ENCODE peak calls at places on chromosomes 6 and 20, in five cellular contexts. L, W, C, F and Q are unnamed samples. For H3K27me3, the result is how much of the 10 kb centered on the place peaks cover.

GRCh38 chr20:61566691-61567090 is 314.6 kb downstream of the CDH4 start:
- DNase-seq in L (no peak), W (no peak), C (no peak), F (no peak), Q (no peak)

GRCh38 chr20:62927128-62927705 is 912 bp upstream of the DIDO1 start:
- DNase-seq in L (no peak), W (no peak), C (no peak), F (no peak), Q (no peak)

GRCh38 chr6:12602951-12603710 is 113.4 kb upstream of the PHACTR1 start:
- DNase-seq in L (peak), W (no peak), C (peak), F (peak), Q (peak)

GRCh38 chr20:34004790-34005457 is 11.2 kb downstream of the RALY start:
- DNase-seq in L (no peak), W (no peak), C (no peak), F (no peak), Q (no peak)

GRCh38 chr6:127302728-127303675 is 36.3 kb downstream of the RNF146 start:
- DNase-seq in L (peak), W (no peak), C (peak), F (peak), Q (peak)

GRCh38 chr6:104633125-104633524 is 226.6 kb downstream of the HACE1 start:
- DNase-seq in L (peak), W (no peak), C (peak), F (peak), Q (peak)

GRCh38 chr6:52149076-52149475 is 37.1 kb upstream of the IL17A start:
- DNase-seq in L (no peak), W (no peak), C (no peak), F (no peak), Q (no peak)

GRCh38 chr6:141726158-141726557 is 406.6 kb upstream of the GJE1 start:
- DNase-seq in L (no peak), W (no peak), C (no peak), F (peak), Q (peak)

GRCh38 chr20:25277941-25278521 is 30.1 kb downstream of the PYGB start:
- DNase-seq in L (no peak), W (no peak), C (no peak), F (no peak), Q (no peak)

GRCh38 chr20:37237656-37238055 is 24.0 kb downstream of the GHRH start:
- DNase-seq in L (no peak), W (no peak), C (no peak), F (no peak), Q (no peak)

GRCh38 chr20:36217226-36217625 is 19.1 kb upstream of the AAR2 start:
- DNase-seq in L (peak), W (no peak), C (no peak), F (no peak), Q (no peak)

GRCh38 chr20:2521369-2522305 is 12.9 kb upstream of the ZNF343 start:
- DNase-seq in L (peak), W (no peak), C (peak), F (peak), Q (peak)

GRCh38 chr6:98769546-98769945 is 64.8 kb upstream of the POU3F2 start:
- DNase-seq in L (peak), W (no peak), C (no peak), F (peak), Q (peak)

GRCh38 chr6:89547286-89547685 is 91.3 kb downstream of the LYRM2 start:
- DNase-seq in L (no peak), W (no peak), C (no peak), F (no peak), Q (no peak)

GRCh38 chr20:11047559-11047958 is 373.8 kb upstream of the JAG1 start:
- DNase-seq in L (peak), W (no peak), C (no peak), F (peak), Q (no peak)

GRCh38 chr20:16020971-16021370 is 552.3 kb downstream of the KIF16B start:
- DNase-seq in L (peak), W (no peak), C (peak), F (peak), Q (no peak)

GRCh38 chr20:33674294-33675126 is at the start of gene NECAB3:
- DNase-seq in L (peak), W (no peak), C (peak), F (peak), Q (peak)

GRCh38 chr20:48600470-48600945 is 227.3 kb downstream of the PREX1 start:
- DNase-seq in L (no peak), W (no peak), C (no peak), F (no peak), Q (no peak)

GRCh38 chr6:69817358-69817757 is 20.5 kb upstream of the LMBRD1 start:
- DNase-seq in L (no peak), W (no peak), C (no peak), F (no peak), Q (no peak)

GRCh38 chr6:158023597-158023939 is 41.9 kb downstream of the SYNJ2 start:
- DNase-seq in L (no peak), W (no peak), C (no peak), F (no peak), Q (no peak)

GRCh38 chr6:30821862-30822784 is 62.2 kb upstream of the DDR1 start:
- DNase-seq in L (peak), W (no peak), C (peak), F (peak), Q (peak)

GRCh38 chr20:50038574-50038991 is 55.8 kb downstream of the SNAI1 start:
- DNase-seq in L (no peak), W (no peak), C (no peak), F (no peak), Q (no peak)

GRCh38 chr20:62603021-62603906 is 39.0 kb upstream of the SLCO4A1 start:
- DNase-seq in L (peak), W (no peak), C (peak), F (peak), Q (peak)

GRCh38 chr6:44072959-44073611 is 54.2 kb downstream of the MRPL14 start:
- DNase-seq in L (peak), W (no peak), C (peak), F (peak), Q (peak)

GRCh38 chr20:25000268-25000801 is 7.8 kb upstream of the APMAP start:
- DNase-seq in L (peak), W (no peak), C (peak), F (peak), Q (no peak)

GRCh38 chr6:12119085-12119588 is 107.0 kb downstream of the HIVEP1 start:
- DNase-seq in L (no peak), W (peak), C (no peak), F (no peak), Q (no peak)

GRCh38 chr6:157001716-157002115 is 224.5 kb downstream of the ARID1B start:
- DNase-seq in L (no peak), W (no peak), C (no peak), F (no peak), Q (no peak)

GRCh38 chr6:154857529-154857928 is 124.3 kb downstream of the SCAF8 start:
- DNase-seq in L (no peak), W (no peak), C (no peak), F (no peak), Q (no peak)

GRCh38 chr6:21873562-21873961 is 280.0 kb downstream of the SOX4 start:
- DNase-seq in L (peak), W (no peak), C (peak), F (peak), Q (peak)

GRCh38 chr20:60403105-60403741 is 445.0 kb downstream of the CDH26 start:
- DNase-seq in L (no peak), W (no peak), C (no peak), F (peak), Q (peak)

GRCh38 chr6:43181942-43182860 is at the start of gene CUL9:
- DNase-seq in L (peak), W (peak), C (peak), F (peak), Q (peak)

GRCh38 chr6:122482750-122483080 is 11.1 kb upstream of the SERINC1 start:
- DNase-seq in L (no peak), W (no peak), C (no peak), F (no peak), Q (no peak)

GRCh38 chr20:48971956-48972355 is 50.4 kb downstream of the ARFGEF2 start:
- DNase-seq in L (no peak), W (no peak), C (no peak), F (no peak), Q (no peak)

GRCh38 chr6:11006060-11006459 is 38.0 kb downstream of the ELOVL2 start:
- DNase-seq in L (no peak), W (no peak), C (peak), F (no peak), Q (no peak)

GRCh38 chr20:33893314-33893713 is 82.2 kb downstream of the CHMP4B start:
- DNase-seq in L (peak), W (no peak), C (peak), F (peak), Q (no peak)

GRCh38 chr6:140314675-140315074 is 940.2 kb upstream of the CITED2 start:
- DNase-seq in L (no peak), W (no peak), C (no peak), F (no peak), Q (no peak)

GRCh38 chr20:48846516-48847492 is 19.0 kb upstream of the PREX1 start:
- DNase-seq in L (no peak), W (peak), C (no peak), F (peak), Q (peak)

GRCh38 chr20:44136579-44136978 is 50.4 kb downstream of the JPH2 start:
- DNase-seq in L (no peak), W (no peak), C (no peak), F (no peak), Q (no peak)

GRCh38 chr6:132198896-132199295 is 202.4 kb downstream of the MOXD1 start:
- DNase-seq in L (peak), W (no peak), C (peak), F (peak), Q (no peak)

GRCh38 chr6:132198040-132198439 is 203.2 kb downstream of the MOXD1 start:
- DNase-seq in L (peak), W (no peak), C (peak), F (peak), Q (no peak)

GRCh38 chr6:132194529-132194928 is 206.7 kb downstream of the MOXD1 start:
- DNase-seq in L (no peak), W (no peak), C (no peak), F (no peak), Q (no peak)

GRCh38 chr6:132202569-132202968 is 198.7 kb downstream of the MOXD1 start:
- DNase-seq in L (no peak), W (no peak), C (peak), F (peak), Q (peak)

GRCh38 chr6:132199343-132199742 is 201.9 kb downstream of the MOXD1 start:
- DNase-seq in L (peak), W (no peak), C (peak), F (peak), Q (no peak)
- H3K4me3 ChIP-seq in L (peak), W (no peak), C (peak), F (no peak), Q (no peak)

DNA sequence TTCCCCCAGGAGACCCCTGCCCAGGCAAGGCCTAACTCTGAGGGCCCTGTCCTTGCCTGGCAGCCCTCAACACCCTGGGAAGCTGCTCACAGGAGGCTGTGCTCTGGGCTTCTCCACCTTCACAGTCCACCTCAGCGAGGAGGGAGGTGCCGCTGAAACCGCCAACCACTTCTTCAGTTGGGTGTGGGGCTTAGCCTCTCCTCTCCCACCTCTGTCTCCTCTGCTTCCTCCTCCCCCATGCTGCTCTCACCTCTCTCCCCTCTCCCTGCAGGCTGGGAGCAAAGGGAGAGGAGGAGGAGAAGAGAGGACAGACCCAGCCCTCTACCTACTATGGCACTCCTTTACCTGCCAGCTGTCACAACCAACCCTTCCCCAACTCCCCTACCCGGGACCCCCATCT is 7.0 kb downstream of the RING1 start:
- DNase-seq in L (no peak), W (no peak), C (no peak), F (no peak), Q (no peak)
- H3K27me3 ChIP-seq in L (under half), W (under half), C (under half), F (under half), Q (under half)

GRCh38 chr20:9507544-9508239 is 6.7 kb upstream of the LAMP5 start:
- DNase-seq in L (no peak), W (no peak), C (no peak), F (no peak), Q (no peak)
- TF ChIP-seq EZH2 in L (no peak), W (no peak), C (no peak), F (peak), Q (no peak)

GRCh38 chr20:19969106-19969505 is 48.1 kb upstream of the NAA20 start:
- DNase-seq in L (no peak), W (no peak), C (no peak), F (no peak), Q (no peak)
- H3K4me3 ChIP-seq in L (no peak), W (no peak), C (no peak), F (no peak), Q (no peak)

DNA sequence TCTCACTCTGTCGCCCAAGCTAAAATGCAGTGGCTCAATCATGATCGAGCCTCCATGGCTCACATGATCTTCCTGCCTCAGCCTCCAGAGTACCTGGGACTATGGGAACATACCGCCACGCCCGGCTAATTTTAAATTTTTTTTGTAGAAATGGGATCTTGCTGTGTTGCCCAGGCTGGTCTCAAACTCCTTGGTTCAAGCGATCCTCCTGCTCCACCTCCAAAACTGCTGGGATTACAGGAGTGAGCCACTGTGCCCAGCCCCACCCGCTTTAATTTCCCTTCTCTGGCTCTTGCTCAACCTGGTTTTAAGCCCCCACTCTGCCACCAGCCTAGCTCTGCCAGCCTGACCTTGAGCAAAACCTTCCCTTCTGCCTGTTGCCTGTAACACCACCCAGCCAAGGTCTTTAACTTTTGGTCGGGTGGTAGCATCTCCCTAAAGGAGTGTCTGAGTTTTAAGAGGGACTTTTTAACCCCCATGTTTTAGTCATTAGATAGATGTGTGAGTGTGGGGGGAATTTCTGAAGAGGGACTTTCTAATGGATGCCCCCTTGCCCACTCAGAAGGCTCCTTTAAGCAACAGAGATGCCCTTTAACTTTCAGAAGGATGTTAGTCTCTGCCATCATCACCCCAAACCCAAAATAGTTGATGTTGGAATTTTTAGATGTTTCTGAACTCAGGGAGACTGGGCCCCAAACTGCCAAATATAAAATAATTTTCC is 71.8 kb upstream of the FOXP4 start:
- DNase-seq in L (no peak), W (no peak), C (no peak), F (no peak), Q (no peak)
- H3K27me3 ChIP-seq in L (under half), W (under half), C (under half), F (under half), Q (under half)

GRCh38 chr6:28814032-28814976 is 109.5 kb downstream of the TRIM27 start:
- DNase-seq in L (no peak), W (no peak), C (no peak), F (no peak), Q (peak)
- TF ChIP-seq EZH2 in L (no peak), W (no peak), C (peak), F (peak), Q (no peak)